ENCODE peak calls at places on chromosomes 3 and 15, in five cellular contexts. A is right cardiac atrium, G is posterior vena cava, Y is GM13977, S is MCF 10A. C is an unnamed sample.

GRCh38 chr3:3200632-3201212 is 21.2 kb upstream of the CRBN start:
- DNase-seq in A (peak), G (no peak), Y (peak), S (peak), C (no peak)

GRCh38 chr15:75453703-75454470 is 2.4 kb upstream of the SIN3A start:
- DNase-seq in A (peak), G (peak), Y (peak), S (peak), C (peak)

GRCh38 chr3:104126864-104127553 is 1239.7 kb upstream of the ALCAM start:
- DNase-seq in A (no peak), G (no peak), Y (no peak), S (no peak), C (no peak)

GRCh38 chr3:78994174-78995027 is 773.4 kb downstream of the ROBO1 start:
- DNase-seq in A (no peak), G (no peak), Y (no peak), S (no peak), C (no peak)

GRCh38 chr3:111758642-111759041 is 100.4 kb upstream of the PHLDB2 start:
- DNase-seq in A (no peak), G (no peak), Y (no peak), S (no peak), C (no peak)

GRCh38 chr3:153246805-153247204 is 84.8 kb downstream of the RAP2B start:
- DNase-seq in A (no peak), G (no peak), Y (no peak), S (peak), C (no peak)

GRCh38 chr3:178334239-178334638 is 202.0 kb upstream of the KCNMB2 start:
- DNase-seq in A (no peak), G (no peak), Y (no peak), S (no peak), C (no peak)

GRCh38 chr3:146505496-146505895 is 36.1 kb upstream of the PLSCR2 start:
- DNase-seq in A (no peak), G (no peak), Y (no peak), S (no peak), C (no peak)

GRCh38 chr3:163773136-163773535 is 1305.2 kb downstream of the SI start:
- DNase-seq in A (no peak), G (no peak), Y (no peak), S (peak), C (no peak)

GRCh38 chr3:178096955-178097354 is 439.3 kb upstream of the KCNMB2 start:
- DNase-seq in A (no peak), G (no peak), Y (no peak), S (no peak), C (no peak)

GRCh38 chr3:52093751-52094525 is 37.6 kb upstream of the DUSP7 start:
- DNase-seq in A (peak), G (no peak), Y (no peak), S (peak), C (no peak)

GRCh38 chr15:87707076-87707475 is 549.5 kb downstream of the NTRK3 start:
- DNase-seq in A (no peak), G (no peak), Y (no peak), S (no peak), C (no peak)

GRCh38 chr15:77748078-77749064 is 115.7 kb upstream of the LINGO1 start:
- DNase-seq in A (no peak), G (no peak), Y (no peak), S (no peak), C (no peak)

GRCh38 chr15:62672268-62672667 is 370.3 kb upstream of the TPM1 start:
- DNase-seq in A (no peak), G (no peak), Y (no peak), S (no peak), C (no peak)

GRCh38 chr15:31280037-31280830 is 46.4 kb upstream of the KLF13 start:
- DNase-seq in A (no peak), G (peak), Y (no peak), S (peak), C (peak)

GRCh38 chr3:197516517-197516889 is 39.3 kb downstream of the BDH1 start:
- DNase-seq in A (no peak), G (no peak), Y (no peak), S (peak), C (peak)

GRCh38 chr15:35724626-35725025 is 178.7 kb upstream of the DPH6 start:
- DNase-seq in A (no peak), G (no peak), Y (no peak), S (no peak), C (no peak)

GRCh38 chr3:117246771-117247555 is 537.4 kb downstream of the TUSC7 start:
- DNase-seq in A (no peak), G (no peak), Y (no peak), S (no peak), C (no peak)

GRCh38 chr3:41364736-41365135 is 165.4 kb downstream of the CTNNB1 start:
- DNase-seq in A (no peak), G (no peak), Y (no peak), S (no peak), C (no peak)

GRCh38 chr3:6504834-6505233 is 356.1 kb upstream of the GRM7 start:
- DNase-seq in A (no peak), G (no peak), Y (no peak), S (no peak), C (no peak)

GRCh38 chr15:28459279-28459678 is 73.5 kb downstream of the GOLGA8G start:
- DNase-seq in A (no peak), G (no peak), Y (no peak), S (no peak), C (no peak)

GRCh38 chr15:63136742-63137141 is 15.1 kb downstream of the LACTB start:
- DNase-seq in A (no peak), G (no peak), Y (no peak), S (no peak), C (no peak)

GRCh38 chr3:58234516-58234931 is 3.1 kb upstream of the ABHD6 start:
- DNase-seq in A (no peak), G (no peak), Y (no peak), S (peak), C (no peak)

GRCh38 chr3:101518421-101518871 is 5.4 kb upstream of the SENP7 start:
- DNase-seq in A (no peak), G (no peak), Y (peak), S (peak), C (no peak)

GRCh38 chr15:39745415-39745814 is 37.2 kb downstream of the FSIP1 start:
- DNase-seq in A (no peak), G (no peak), Y (no peak), S (no peak), C (no peak)